ENCODE peak calls at places on chromosomes 7 and 10, in seven cellular contexts. Q, E, S, X, C, N and Y are unnamed samples.

GRCh38 chr7:68038621-68039314 is 1042.1 kb downstream of the TYW1 start:
- DNase-seq in S (no peak), Q (no peak), N (no peak), E (no peak), C (no peak), X (no peak), Y (no peak)

GRCh38 chr7:2637505-2638223 is 5.9 kb downstream of the TTYH3 start:
- DNase-seq in Q (no peak), E (no peak), S (no peak), C (peak; percentile 37), N (no peak), X (no peak), Y (no peak)

GRCh38 chr10:3421537-3422257 is 249.1 kb upstream of the PITRM1 start:
- DNase-seq in E (no peak), C (peak; percentile 29), N (no peak), X (no peak), S (no peak), Q (no peak), Y (no peak)

GRCh38 chr7:4215176-4215720 is 466.8 kb upstream of the FOXK1 start:
- DNase-seq in S (no peak), C (no peak), Q (no peak), E (no peak), N (no peak), X (no peak), Y (no peak)

GRCh38 chr7:112484671-112485097 is 3.9 kb downstream of the LSMEM1 start:
- DNase-seq in S (peak; percentile 93), N (no peak), Q (no peak), E (peak; percentile 71), X (no peak), C (peak; percentile 74), Y (peak; percentile 98)

GRCh38 chr10:34890931-34891330 is 75.8 kb upstream of the PARD3 start:
- DNase-seq in C (no peak), N (no peak), E (peak; percentile 54), X (no peak), S (no peak), Q (no peak), Y (no peak)

GRCh38 chr7:77570330-77571011 is 33.4 kb downstream of the PTPN12 start:
- DNase-seq in E (peak; percentile 15), S (peak; percentile 69), X (no peak), Q (no peak), C (peak; percentile 47), N (no peak), Y (peak; percentile 80)

GRCh38 chr7:56091591-56091990 is 1.2 kb downstream of the PHKG1 start:
- DNase-seq in N (no peak), S (no peak), X (no peak), C (no peak), E (peak; percentile 7), Q (no peak), Y (no peak)

GRCh38 chr7:131225619-131226101 is 102.0 kb upstream of the MKLN1 start:
- DNase-seq in X (no peak), N (no peak), S (peak; percentile 61), Q (no peak), E (no peak), C (peak; percentile 32), Y (peak; percentile 89)

GRCh38 chr7:132527467-132528410 is 48.5 kb downstream of the PLXNA4 start:
- DNase-seq in C (no peak), X (no peak), E (no peak), N (no peak), S (no peak), Q (no peak), Y (no peak)

GRCh38 chr7:98360221-98361124 is 40.4 kb downstream of the BAIAP2L1 start:
- DNase-seq in Q (peak; percentile 78), C (peak; percentile 96), N (peak; percentile 31), S (no peak), X (no peak), E (peak; percentile 96), Y (peak; percentile 19)

GRCh38 chr10:5547934-5548660 is 23.3 kb downstream of the CALML3 start:
- DNase-seq in C (peak; percentile 57), N (no peak), S (no peak), X (no peak), E (no peak), Q (no peak), Y (peak; percentile 34)

GRCh38 chr7:107989618-107990373 is 13.2 kb downstream of the LAMB1 start:
- DNase-seq in C (no peak), Q (no peak), N (no peak), S (peak; percentile 78), X (no peak), E (no peak), Y (peak; percentile 75)

GRCh38 chr7:79553811-79554555 is 100.5 kb upstream of the MAGI2 start:
- DNase-seq in Q (no peak), S (peak; percentile 78), C (peak; percentile 72), X (no peak), E (no peak), N (no peak), Y (peak; percentile 35)

DNA sequence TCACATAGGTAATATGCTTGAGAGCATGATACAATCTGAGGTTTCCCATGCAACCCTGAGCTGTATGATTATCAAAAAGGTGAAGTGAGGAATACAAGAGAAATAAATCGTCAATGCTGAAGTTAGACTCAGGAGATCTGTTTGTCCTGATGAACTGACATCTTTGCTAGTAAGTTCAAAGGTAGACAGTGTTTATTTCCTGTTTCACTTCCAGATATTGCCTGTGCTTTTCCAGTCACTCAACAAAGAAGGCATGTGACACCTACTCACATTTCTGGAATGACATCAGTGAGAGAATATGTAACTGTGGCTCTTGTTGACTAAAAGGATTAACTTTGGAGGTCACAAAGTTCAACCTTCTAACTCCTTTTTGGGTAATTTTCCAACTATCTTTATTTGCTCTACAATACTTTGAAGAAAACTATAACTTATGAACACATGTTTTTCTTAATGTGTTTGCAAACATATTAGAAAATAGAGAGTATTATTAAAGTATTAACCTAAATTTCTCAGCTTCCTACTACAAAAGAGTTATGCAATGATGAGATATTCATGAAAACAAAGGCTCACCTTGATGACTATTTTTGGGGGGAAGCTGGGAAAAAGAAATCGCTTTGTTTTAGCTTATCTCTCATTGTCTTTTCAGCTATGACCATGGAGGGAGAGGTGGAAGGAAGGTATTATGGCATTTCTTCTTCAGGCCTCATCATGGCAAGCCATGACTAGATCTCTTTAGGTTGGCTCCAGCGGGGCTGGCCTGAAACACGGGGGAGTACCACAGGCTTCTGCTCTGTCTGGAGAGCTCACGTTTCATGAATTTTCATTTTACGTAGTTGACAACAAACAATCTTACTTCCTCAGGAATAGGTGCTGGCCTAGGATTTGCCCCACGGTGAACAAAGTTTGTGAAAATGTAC is 214.7 kb upstream of the SLC26A5 start:
- DNase-seq in S (peak; percentile 75), Q (no peak), C (peak; percentile 47), N (no peak), E (peak; percentile 92), X (peak; percentile 6), Y (peak; percentile 33)
- H3K4me2 ChIP-seq in S (no peak overlapping the region), Q (no peak overlapping the region), C (no peak overlapping the region), N (no peak overlapping the region), E (no peak overlapping the region), X (no peak overlapping the region), Y (no peak overlapping the region)

GRCh38 chr10:117254774-117255735 is 14.1 kb downstream of the SLC18A2 start:
- DNase-seq in X (no peak), Q (no peak), C (no peak), S (no peak), N (no peak), E (no peak), Y (no peak)
- H3K23ac ChIP-seq in X (no peak overlapping the region), Q (no peak overlapping the region), C (no peak overlapping the region), S (no peak overlapping the region), N (no peak overlapping the region), E (no peak overlapping the region), Y (no peak overlapping the region)

GRCh38 chr10:60816624-60817023 is 38.3 kb downstream of the CDK1 start:
- DNase-seq in X (peak; percentile 65), N (no peak), E (peak; percentile 85), S (peak; percentile 90), Q (no peak), C (peak; percentile 84), Y (peak; percentile 90)
- H3K4me2 ChIP-seq in X (no peak overlapping the region), N (no peak overlapping the region), E (no peak overlapping the region), S (no peak overlapping the region), Q (no peak overlapping the region), C (no peak overlapping the region), Y (no peak overlapping the region)

GRCh38 chr7:139476891-139477290 is 6.6 kb downstream of the KLRG2 start:
- DNase-seq in E (no peak), S (no peak), Q (no peak), N (no peak), X (no peak), C (peak; percentile 85), Y (no peak)
- H3K23ac ChIP-seq in E (no peak overlapping the region), S (no peak overlapping the region), Q (no peak overlapping the region), N (no peak overlapping the region), X (no peak overlapping the region), C (no peak overlapping the region), Y (no peak overlapping the region)

GRCh38 chr10:80406249-80406648 is 2.1 kb upstream of the PRXL2A start:
- DNase-seq in E (no peak), X (no peak), N (no peak), C (no peak), S (no peak), Q (no peak), Y (peak; percentile 29)
- H3K4me2 ChIP-seq in E (no peak overlapping the region), X (no peak overlapping the region), N (no peak overlapping the region), C (no peak overlapping the region), S (no peak overlapping the region), Q (no peak overlapping the region), Y (no peak overlapping the region)

DNA sequence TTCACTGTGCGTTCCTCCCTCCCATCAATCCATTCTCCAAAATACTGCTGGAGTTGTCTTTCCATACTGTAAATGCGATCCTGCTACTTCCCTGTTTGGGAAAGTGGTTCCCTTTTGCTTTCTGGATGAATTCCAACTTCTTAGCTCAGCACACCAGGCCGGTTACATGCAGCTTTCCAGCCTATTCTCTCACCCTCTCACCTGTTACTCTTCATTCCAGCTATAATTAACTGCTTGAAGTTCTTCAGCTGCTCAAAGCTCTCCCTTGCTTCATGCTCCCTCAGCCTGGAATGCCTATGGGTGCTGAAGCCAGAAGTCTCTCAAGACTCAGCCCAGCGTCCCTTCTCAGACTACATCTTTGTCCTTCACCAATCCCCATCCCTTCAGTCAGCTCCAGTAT is 6.0 kb upstream of the ZNRF2 start:
- DNase-seq in C (peak; percentile 55), X (no peak), Q (no peak), E (no peak), N (no peak), S (no peak), Y (no peak)
- H3K23ac ChIP-seq in C (no peak overlapping the region), X (no peak overlapping the region), Q (no peak overlapping the region), E (no peak overlapping the region), N (no peak overlapping the region), S (no peak overlapping the region), Y (no peak overlapping the region)

GRCh38 chr7:76368190-76368589 is 9.4 kb upstream of the YWHAG start:
- DNase-seq in Q (no peak), E (no peak), S (no peak), N (no peak), X (no peak), C (no peak), Y (no peak)
- H3K4me2 ChIP-seq in Q (no peak overlapping the region), E (no peak overlapping the region), S (no peak overlapping the region), N (no peak overlapping the region), X (no peak overlapping the region), C (no peak overlapping the region), Y (no peak overlapping the region)

GRCh38 chr7:117995850-117996650 is 122.8 kb upstream of the CTTNBP2 start:
- DNase-seq in Q (no peak), X (no peak), E (no peak), S (peak; percentile 5), C (no peak), N (no peak), Y (no peak)
- H3K23ac ChIP-seq in Q (no peak overlapping the region), X (no peak overlapping the region), E (no peak overlapping the region), S (no peak overlapping the region), C (no peak overlapping the region), N (no peak overlapping the region), Y (no peak overlapping the region)